ENCODE peak calls at places on chromosomes 11 and 22, in eight cellular contexts. K is astrocyte of the cerebellum; L is NCI-H2081; J is AG10803; O is uterus; E is activated CD8-positive, alpha-beta memory T cell treated with anti-CD3 and anti-CD28 coated beads, Interleukin-2, amount 50 U/mL, for 48 hours; Z is spleen; A is substantia nigra. V is an unnamed sample.

GRCh38 chr11:43924112-43924855 is 18.2 kb upstream of the C11orf96 start:
- DNase-seq in K (no peak), L (no peak), J (no peak), O (peak), E (no peak), Z (no peak), A (no peak), V (no peak)

GRCh38 chr11:206516-207212 is 535 bp downstream of the BET1L start:
- DNase-seq in K (no peak), L (no peak), J (peak), O (peak), E (peak), Z (peak), A (no peak), V (no peak)

GRCh38 chr22:46738961-46739870 is 1.2 kb upstream of the CERK start:
- DNase-seq in K (no peak), L (peak), J (peak), O (no peak), E (no peak), Z (no peak), A (no peak), V (no peak)

GRCh38 chr11:75689861-75690641 is 21.2 kb upstream of the MAP6 start:
- DNase-seq in K (no peak), L (no peak), J (no peak), O (no peak), E (no peak), Z (no peak), A (no peak), V (no peak)

GRCh38 chr11:67674442-67674871 is at the start of gene ALDH3B2:
- DNase-seq in K (no peak), L (no peak), J (no peak), O (no peak), E (no peak), Z (no peak), A (no peak), V (no peak)

GRCh38 chr11:63536669-63537292 is at the start of gene PLAAT4:
- DNase-seq in K (peak), L (no peak), J (peak), O (peak), E (no peak), Z (no peak), A (peak), V (peak)

GRCh38 chr22:35349704-35350538 is 31.0 kb upstream of the HMOX1 start:
- DNase-seq in K (no peak), L (peak), J (peak), O (peak), E (no peak), Z (peak), A (no peak), V (peak)

GRCh38 chr11:45282070-45282469 is 4.1 kb downstream of the SYT13 start:
- DNase-seq in K (no peak), L (no peak), J (no peak), O (no peak), E (no peak), Z (no peak), A (no peak), V (no peak)

GRCh38 chr11:18332302-18332701 is 9.9 kb downstream of the GTF2H1 start:
- DNase-seq in K (no peak), L (no peak), J (no peak), O (no peak), E (no peak), Z (no peak), A (no peak), V (no peak)

GRCh38 chr11:32960553-32961164 is 55.0 kb upstream of the DEPDC7 start:
- DNase-seq in K (peak), L (peak), J (peak), O (no peak), E (no peak), Z (no peak), A (no peak), V (peak)

GRCh38 chr11:131534031-131534430 is 163.6 kb downstream of the NTM start:
- DNase-seq in K (no peak), L (no peak), J (no peak), O (no peak), E (no peak), Z (no peak), A (peak), V (no peak)

GRCh38 chr22:44807915-44808690 is 55.7 kb downstream of the ARHGAP8 start:
- DNase-seq in K (no peak), L (no peak), J (no peak), O (no peak), E (no peak), Z (no peak), A (no peak), V (no peak)

GRCh38 chr11:39209966-39210365 is 2249.5 kb downstream of the LRRC4C start:
- DNase-seq in K (no peak), L (no peak), J (no peak), O (no peak), E (no peak), Z (no peak), A (no peak), V (no peak)

GRCh38 chr11:119340335-119341221 is at the start of gene C1QTNF5:
- DNase-seq in K (peak), L (no peak), J (peak), O (peak), E (peak), Z (peak), A (peak), V (no peak)